ENCODE peak calls at places on chromosomes 12 and 14, in six cellular contexts. One of them, this sample, is unnamed.
A peak's percentile ranks its signal among the peaks of the same experiment; 100 is the strongest.

GRCh38 chr12:93549174-93549573 is 23.3 kb upstream of the SOCS2 start:
- DNase-seq in left ventricle myocardium inferior: no peak
- DNase-seq in stomach: no peak
- DNase-seq in heart left ventricle: no peak
- DNase-seq in PC-9: no peak
- DNase-seq in heart right ventricle: no peak
- DNase-seq in this sample: no peak

GRCh38 chr12:104485651-104486341 is 29.0 kb downstream of the CHST11 start:
- DNase-seq in left ventricle myocardium inferior: no peak
- DNase-seq in stomach: no peak
- DNase-seq in heart left ventricle: no peak
- DNase-seq in PC-9: no peak
- DNase-seq in heart right ventricle: no peak
- DNase-seq in this sample: no peak

GRCh38 chr14:72646861-72647528 is 246.9 kb downstream of the DPF3 start:
- DNase-seq in left ventricle myocardium inferior: no peak
- DNase-seq in stomach: no peak
- DNase-seq in heart left ventricle: no peak
- DNase-seq in PC-9: no peak
- DNase-seq in heart right ventricle: no peak
- DNase-seq in this sample: no peak

GRCh38 chr12:4107436-4107878 is 166.1 kb upstream of the CCND2 start:
- DNase-seq in left ventricle myocardium inferior: no peak
- DNase-seq in stomach: no peak
- DNase-seq in heart left ventricle: no peak
- DNase-seq in PC-9: no peak
- DNase-seq in heart right ventricle: no peak
- DNase-seq in this sample: peak; percentile 8

GRCh38 chr12:46387697-46388096 is 15.1 kb upstream of the SLC38A2 start:
- DNase-seq in left ventricle myocardium inferior: no peak
- DNase-seq in stomach: no peak
- DNase-seq in heart left ventricle: no peak
- DNase-seq in PC-9: no peak
- DNase-seq in heart right ventricle: no peak
- DNase-seq in this sample: no peak

GRCh38 chr14:60968099-60968498 is 12.8 kb downstream of the TRMT5 start:
- DNase-seq in left ventricle myocardium inferior: no peak
- DNase-seq in stomach: no peak
- DNase-seq in heart left ventricle: no peak
- DNase-seq in PC-9: no peak
- DNase-seq in heart right ventricle: no peak
- DNase-seq in this sample: no peak

GRCh38 chr12:26245175-26245942 is 50.0 kb downstream of the SSPN start:
- DNase-seq in left ventricle myocardium inferior: no peak
- DNase-seq in stomach: no peak
- DNase-seq in heart left ventricle: no peak
- DNase-seq in PC-9: no peak
- DNase-seq in heart right ventricle: no peak
- DNase-seq in this sample: no peak

GRCh38 chr12:114623737-114624136 is 60.2 kb downstream of the TBX3 start:
- DNase-seq in left ventricle myocardium inferior: no peak
- DNase-seq in stomach: no peak
- DNase-seq in heart left ventricle: no peak
- DNase-seq in PC-9: no peak
- DNase-seq in heart right ventricle: no peak
- DNase-seq in this sample: no peak

GRCh38 chr12:51821423-51822260 is 26.9 kb downstream of the FIGNL2 start:
- DNase-seq in left ventricle myocardium inferior: peak; percentile 23
- DNase-seq in stomach: no peak
- DNase-seq in heart left ventricle: no peak
- DNase-seq in PC-9: no peak
- DNase-seq in heart right ventricle: peak; percentile 30
- DNase-seq in this sample: no peak

GRCh38 chr12:120118710-120119097 is 2.2 kb upstream of the RAB35 start:
- DNase-seq in left ventricle myocardium inferior: no peak
- DNase-seq in stomach: no peak
- DNase-seq in heart left ventricle: no peak
- DNase-seq in PC-9: peak; percentile 46
- DNase-seq in heart right ventricle: no peak
- DNase-seq in this sample: no peak

GRCh38 chr14:30225171-30225570 is 297.5 kb upstream of the PRKD1 start:
- DNase-seq in left ventricle myocardium inferior: no peak
- DNase-seq in stomach: no peak
- DNase-seq in heart left ventricle: no peak
- DNase-seq in PC-9: no peak
- DNase-seq in heart right ventricle: no peak
- DNase-seq in this sample: no peak

GRCh38 chr12:72570601-72571000 is 298.4 kb downstream of the TRHDE start:
- DNase-seq in left ventricle myocardium inferior: no peak
- DNase-seq in stomach: no peak
- DNase-seq in heart left ventricle: peak; percentile 22
- DNase-seq in PC-9: no peak
- DNase-seq in heart right ventricle: no peak
- DNase-seq in this sample: no peak

GRCh38 chr12:13486794-13487193 is 290.3 kb downstream of the EMP1 start:
- DNase-seq in left ventricle myocardium inferior: no peak
- DNase-seq in stomach: no peak
- DNase-seq in heart left ventricle: no peak
- DNase-seq in PC-9: no peak
- DNase-seq in heart right ventricle: no peak
- DNase-seq in this sample: no peak

GRCh38 chr12:49804821-49805220 is 23.4 kb downstream of the NCKAP5L start:
- DNase-seq in left ventricle myocardium inferior: no peak
- DNase-seq in stomach: no peak
- DNase-seq in heart left ventricle: no peak
- DNase-seq in PC-9: no peak
- DNase-seq in heart right ventricle: no peak
- DNase-seq in this sample: no peak

GRCh38 chr12:66851134-66851533 is 172.3 kb upstream of the GRIP1 start:
- DNase-seq in left ventricle myocardium inferior: no peak
- DNase-seq in stomach: no peak
- DNase-seq in heart left ventricle: no peak
- DNase-seq in PC-9: no peak
- DNase-seq in heart right ventricle: no peak
- DNase-seq in this sample: no peak

GRCh38 chr12:13661005-13661887 is 320.2 kb downstream of the GRIN2B start:
- DNase-seq in left ventricle myocardium inferior: no peak
- DNase-seq in stomach: peak; percentile 61
- DNase-seq in heart left ventricle: peak; percentile 39
- DNase-seq in PC-9: no peak
- DNase-seq in heart right ventricle: peak; percentile 13
- DNase-seq in this sample: peak; percentile 3

GRCh38 chr14:100049220-100049619 is 16.0 kb upstream of the EVL start:
- DNase-seq in left ventricle myocardium inferior: no peak
- DNase-seq in stomach: no peak
- DNase-seq in heart left ventricle: no peak
- DNase-seq in PC-9: no peak
- DNase-seq in heart right ventricle: no peak
- DNase-seq in this sample: no peak

GRCh38 chr14:88983755-88984154 is 159.3 kb downstream of the TTC8 start:
- DNase-seq in left ventricle myocardium inferior: no peak
- DNase-seq in stomach: no peak
- DNase-seq in heart left ventricle: no peak
- DNase-seq in PC-9: no peak
- DNase-seq in heart right ventricle: no peak
- DNase-seq in this sample: peak; percentile 87

GRCh38 chr14:99529899-99530298 is 48.7 kb downstream of the CCNK start:
- DNase-seq in left ventricle myocardium inferior: no peak
- DNase-seq in stomach: no peak
- DNase-seq in heart left ventricle: no peak
- DNase-seq in PC-9: no peak
- DNase-seq in heart right ventricle: no peak
- DNase-seq in this sample: no peak

GRCh38 chr14:45253070-45253753 is at the start of gene MIS18BP1:
- DNase-seq in left ventricle myocardium inferior: peak; percentile 94
- DNase-seq in stomach: peak; percentile 96
- DNase-seq in heart left ventricle: peak; percentile 97
- DNase-seq in PC-9: peak; percentile 93
- DNase-seq in heart right ventricle: peak; percentile 94
- DNase-seq in this sample: peak; percentile 87

GRCh38 chr14:45252356-45253069 is 489 bp downstream of the MIS18BP1 start:
- DNase-seq in left ventricle myocardium inferior: no peak
- DNase-seq in stomach: no peak
- DNase-seq in heart left ventricle: no peak
- DNase-seq in PC-9: no peak
- DNase-seq in heart right ventricle: no peak
- DNase-seq in this sample: no peak

GRCh38 chr14:45251912-45252311 is 1.1 kb downstream of the MIS18BP1 start:
- DNase-seq in left ventricle myocardium inferior: no peak
- DNase-seq in stomach: no peak
- DNase-seq in heart left ventricle: no peak
- DNase-seq in PC-9: peak; percentile 36
- DNase-seq in heart right ventricle: no peak
- DNase-seq in this sample: no peak

GRCh38 chr14:45254771-45255170 is 1.8 kb upstream of the MIS18BP1 start:
- DNase-seq in left ventricle myocardium inferior: no peak
- DNase-seq in stomach: no peak
- DNase-seq in heart left ventricle: no peak
- DNase-seq in PC-9: no peak
- DNase-seq in heart right ventricle: no peak
- DNase-seq in this sample: no peak

DNA sequence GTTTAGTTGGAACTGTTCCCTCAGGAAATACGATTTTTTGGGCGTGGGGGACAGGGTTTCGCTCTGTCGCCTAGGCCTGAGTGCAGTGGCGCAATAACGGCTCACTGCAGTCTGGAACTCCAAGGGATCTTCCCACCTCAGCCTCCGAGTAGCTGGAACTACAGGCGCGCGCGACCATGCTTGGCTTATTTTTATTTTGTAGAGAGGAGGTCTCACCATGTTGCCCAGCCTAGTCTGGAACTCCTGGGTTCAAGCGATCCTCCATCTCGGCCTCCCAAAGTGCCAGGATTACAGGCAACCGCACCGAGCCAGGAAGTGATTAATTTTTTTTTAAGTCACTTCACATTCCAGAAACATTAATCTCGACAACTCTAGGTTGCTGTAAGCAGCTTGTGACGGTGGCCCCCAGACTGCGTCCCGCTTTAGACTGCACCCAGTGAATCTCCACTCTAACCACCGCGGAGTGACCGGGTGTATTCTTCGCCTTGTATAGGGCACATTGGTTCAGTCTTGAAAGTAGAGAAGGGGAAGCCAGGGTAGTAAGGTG is 825 bp upstream of the MIS18BP1 start:
- DNase-seq in left ventricle myocardium inferior: peak; percentile 32
- DNase-seq in stomach: no peak
- DNase-seq in heart left ventricle: no peak
- DNase-seq in PC-9: peak; percentile 77
- DNase-seq in heart right ventricle: peak; percentile 17
- DNase-seq in this sample: no peak
- H3K4me3 ChIP-seq in left ventricle myocardium inferior: peak overlapping the region; percentile 95
- H3K4me3 ChIP-seq in stomach: peak overlapping the region; percentile 66
- H3K4me3 ChIP-seq in heart left ventricle: peak overlapping the region; percentile 74
- H3K4me3 ChIP-seq in PC-9: peak overlapping the region; percentile 94
- H3K4me3 ChIP-seq in heart right ventricle: peak overlapping the region; percentile 82
- H3K4me3 ChIP-seq in this sample: peak overlapping the region; percentile 87

DNA sequence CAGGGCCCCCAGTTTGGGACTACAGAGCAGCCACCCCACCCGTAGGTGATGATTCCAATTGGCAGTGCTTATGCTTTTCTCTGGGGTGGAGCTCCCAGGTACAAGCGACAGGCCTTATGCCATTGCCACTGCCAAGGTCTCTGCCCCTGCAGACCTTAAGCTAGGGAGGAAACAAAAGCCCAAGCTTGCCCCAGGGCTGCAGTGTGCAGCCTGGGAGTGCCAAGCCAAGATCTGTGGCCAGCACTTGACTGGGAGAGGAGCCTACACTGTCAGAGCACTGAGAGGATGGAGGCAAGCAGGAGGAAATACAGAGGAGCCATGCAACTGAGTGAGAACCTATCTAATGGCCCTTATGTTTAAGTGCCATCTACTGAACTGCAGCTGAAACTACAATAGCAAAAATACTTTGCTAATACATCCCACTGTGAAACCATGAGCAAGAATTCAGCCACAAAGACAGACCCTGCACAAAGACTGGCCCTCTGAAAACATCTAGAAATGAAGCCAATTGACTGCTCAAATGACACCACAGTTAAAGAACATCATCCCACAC is 17.7 kb upstream of the ASCL1 start:
- DNase-seq in left ventricle myocardium inferior: no peak
- DNase-seq in stomach: no peak
- DNase-seq in heart left ventricle: no peak
- DNase-seq in PC-9: no peak
- DNase-seq in heart right ventricle: no peak
- DNase-seq in this sample: no peak
- TF ChIP-seq CTCF in left ventricle myocardium inferior: no peak
- TF ChIP-seq CTCF in stomach: no peak
- TF ChIP-seq CTCF in heart left ventricle: no peak
- TF ChIP-seq CTCF in PC-9: no peak
- TF ChIP-seq CTCF in heart right ventricle: no peak
- TF ChIP-seq CTCF in this sample: no peak

DNA sequence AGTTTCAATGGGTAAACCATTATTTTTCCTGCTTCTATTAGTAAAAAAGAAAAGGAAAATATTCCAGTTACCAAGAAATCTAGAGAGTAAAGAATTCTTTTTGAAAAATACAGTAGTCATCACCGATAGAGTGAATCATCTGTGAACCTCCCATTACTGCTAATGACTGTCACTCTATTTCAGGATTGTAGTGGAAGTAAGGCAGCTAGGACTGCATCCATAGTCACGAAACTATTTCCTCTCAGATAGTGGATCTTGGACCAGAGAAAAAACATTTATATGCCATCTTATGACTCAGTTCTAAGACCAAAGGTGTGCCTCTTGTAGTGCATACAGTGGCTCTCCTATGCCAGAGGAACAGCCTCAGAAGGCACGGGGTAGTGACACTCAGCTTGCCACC is 173.9 kb upstream of the PLEKHA5 start:
- DNase-seq in left ventricle myocardium inferior: no peak
- DNase-seq in stomach: no peak
- DNase-seq in heart left ventricle: no peak
- DNase-seq in PC-9: no peak
- DNase-seq in heart right ventricle: no peak
- DNase-seq in this sample: no peak
- H3K9me3 ChIP-seq in left ventricle myocardium inferior: no peaks in the 10 kb centered on the region
- H3K9me3 ChIP-seq in stomach: no peaks in the 10 kb centered on the region
- H3K9me3 ChIP-seq in heart left ventricle: no peaks in the 10 kb centered on the region
- H3K9me3 ChIP-seq in PC-9: no peaks in the 10 kb centered on the region
- H3K9me3 ChIP-seq in heart right ventricle: no peaks in the 10 kb centered on the region
- H3K9me3 ChIP-seq in this sample: no peaks in the 10 kb centered on the region

GRCh38 chr14:34981743-34982420 is 910 bp upstream of the SRP54 start:
- DNase-seq in left ventricle myocardium inferior: no peak
- DNase-seq in stomach: no peak
- DNase-seq in heart left ventricle: no peak
- DNase-seq in PC-9: peak; percentile 45
- DNase-seq in heart right ventricle: no peak
- DNase-seq in this sample: peak; percentile 4

GRCh38 chr14:34983148-34983760 is 462 bp downstream of the SRP54 start:
- DNase-seq in left ventricle myocardium inferior: no peak
- DNase-seq in stomach: no peak
- DNase-seq in heart left ventricle: no peak
- DNase-seq in PC-9: no peak
- DNase-seq in heart right ventricle: no peak
- DNase-seq in this sample: no peak

GRCh38 chr14:34982421-34983147 is at the start of gene SRP54:
- DNase-seq in left ventricle myocardium inferior: peak; percentile 97
- DNase-seq in stomach: peak; percentile 99
- DNase-seq in heart left ventricle: peak; percentile 98
- DNase-seq in PC-9: peak; percentile 87
- DNase-seq in heart right ventricle: peak; percentile 98
- DNase-seq in this sample: peak; percentile 96

GRCh38 chr14:34978444-34978843 is 4.3 kb upstream of the SRP54 start:
- DNase-seq in left ventricle myocardium inferior: no peak
- DNase-seq in stomach: no peak
- DNase-seq in heart left ventricle: no peak
- DNase-seq in PC-9: no peak
- DNase-seq in heart right ventricle: no peak
- DNase-seq in this sample: no peak

GRCh38 chr14:34980337-34980900 is 2.4 kb upstream of the SRP54 start:
- DNase-seq in left ventricle myocardium inferior: no peak
- DNase-seq in stomach: no peak
- DNase-seq in heart left ventricle: no peak
- DNase-seq in PC-9: no peak
- DNase-seq in heart right ventricle: no peak
- DNase-seq in this sample: no peak
- H3K4me3 ChIP-seq in left ventricle myocardium inferior: peak overlapping the region; percentile 85
- H3K4me3 ChIP-seq in stomach: peak overlapping the region; percentile 73
- H3K4me3 ChIP-seq in heart left ventricle: no peak overlapping the region
- H3K4me3 ChIP-seq in PC-9: peak overlapping the region; percentile 89
- H3K4me3 ChIP-seq in heart right ventricle: no peak overlapping the region
- H3K4me3 ChIP-seq in this sample: peak overlapping the region; percentile 73